ENCODE peak calls at places on chromosomes 6 and 20, in four cellular contexts. A is HepG2, W is HCT116, K is GM12878. T is an unnamed sample.
A peak's percentile ranks its signal among the peaks of the same experiment; 100 is the strongest.

GRCh38 chr20:1945134-1945618 is 48.7 kb downstream of the PDYN start:
- DNase-seq in A (no peak), W (no peak), K (no peak), T (no peak)

GRCh38 chr6:13703496-13703895 is 8.1 kb downstream of the RANBP9 start:
- DNase-seq in A (no peak), W (no peak), K (no peak), T (no peak)

GRCh38 chr6:106527979-106528378 is 101.3 kb downstream of the RTN4IP1 start:
- DNase-seq in A (no peak), W (peak; percentile 83), K (no peak), T (no peak)

GRCh38 chr20:3158968-3159431 is 665 bp downstream of the FASTKD5 start:
- DNase-seq in A (no peak), W (no peak), K (no peak), T (peak; percentile 56)

GRCh38 chr6:170433163-170434095 is 119.7 kb downstream of the PSMB1 start:
- DNase-seq in A (no peak), W (no peak), K (no peak), T (no peak)

GRCh38 chr6:16519265-16520242 is 241.7 kb downstream of the ATXN1 start:
- DNase-seq in A (peak; percentile 86), W (no peak), K (no peak), T (no peak)

GRCh38 chr6:110708295-110708965 is 106.8 kb downstream of the CDK19 start:
- DNase-seq in A (no peak), W (no peak), K (no peak), T (no peak)

GRCh38 chr6:48449002-48449401 is 338.0 kb upstream of the PTCHD4 start:
- DNase-seq in A (no peak), W (no peak), K (no peak), T (no peak)

GRCh38 chr20:64158346-64159285 is 5.6 kb upstream of the MYT1 start:
- DNase-seq in A (no peak), W (no peak), K (no peak), T (no peak)

GRCh38 chr6:106356382-106356781 is 4.1 kb upstream of the CRYBG1 start:
- DNase-seq in A (no peak), W (no peak), K (no peak), T (no peak)

GRCh38 chr20:37237656-37238055 is 24.0 kb downstream of the GHRH start:
- DNase-seq in A (no peak), W (no peak), K (no peak), T (no peak)
- TF ChIP-seq ZBTB33 in A (no peak), W (no peak), K (no peak), T (no peak)

DNA sequence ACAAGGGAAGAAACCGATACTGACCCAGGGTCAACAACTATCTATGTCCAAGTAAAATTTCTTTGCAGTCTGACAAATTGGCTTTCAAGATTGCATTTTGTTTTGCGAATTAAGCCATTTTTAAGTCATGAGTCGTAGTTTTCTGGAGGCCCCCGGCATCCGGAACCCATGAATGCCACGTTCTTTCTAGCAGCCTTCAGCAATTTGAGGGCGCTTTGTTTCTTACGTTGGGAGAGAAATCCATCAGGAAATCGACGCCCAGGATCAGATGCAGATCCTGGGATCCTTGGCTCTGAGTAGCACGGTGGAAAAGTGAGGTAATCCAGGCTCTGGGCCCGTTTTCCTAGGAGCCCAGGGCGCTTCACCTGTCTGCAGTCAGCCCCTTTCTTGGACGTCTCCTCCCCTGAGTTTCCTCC is 295 bp upstream of the ABRACL start:
- DNase-seq in A (no peak), W (no peak), K (no peak), T (no peak)
- TF ChIP-seq ZBTB33 in A (no peak), W (no peak), K (no peak), T (no peak)

GRCh38 chr20:41398408-41398807 is 31.8 kb upstream of the EMILIN3 start:
- DNase-seq in A (no peak), W (no peak), K (no peak), T (no peak)
- TF ChIP-seq ZBTB33 in A (no peak), W (no peak), K (no peak), T (no peak)

GRCh38 chr6:150930816-150931215 is 65.3 kb downstream of the MTHFD1L start:
- DNase-seq in A (no peak), W (no peak), K (no peak), T (no peak)
- TF ChIP-seq ZBTB33 in A (no peak), W (no peak), K (no peak), T (no peak)

DNA sequence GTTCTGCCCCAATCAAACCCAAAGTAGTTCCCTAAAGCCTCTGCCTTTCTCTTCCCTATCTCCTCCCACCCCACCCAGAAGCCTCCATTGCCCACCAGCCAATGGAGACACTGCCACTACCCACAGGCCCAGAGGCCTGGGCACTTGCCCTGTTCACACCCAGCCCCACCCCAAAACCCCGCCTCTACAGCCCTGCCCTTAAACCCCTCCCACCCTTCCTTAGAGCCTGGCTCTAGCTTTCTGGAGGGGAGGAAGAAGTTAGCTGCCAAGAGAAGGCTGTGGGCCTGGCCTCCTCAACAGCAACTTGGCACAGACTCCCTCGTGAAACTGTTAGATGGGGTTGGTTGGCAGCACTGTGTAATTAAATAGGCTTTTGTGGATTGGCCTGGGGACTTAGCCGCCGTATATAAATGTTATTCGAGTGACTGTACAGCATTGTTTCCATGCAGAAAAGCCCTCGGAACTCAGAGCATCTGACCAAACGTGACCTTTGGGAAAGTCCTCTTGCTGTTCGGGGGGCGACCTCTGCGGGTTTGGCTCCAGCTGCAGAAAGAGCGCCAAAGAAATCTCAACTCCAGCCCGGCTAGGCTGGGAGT is 31.4 kb downstream of the COL11A2 start:
- DNase-seq in A (no peak), W (peak; percentile 52), K (no peak), T (peak; percentile 16)
- TF ChIP-seq ZBTB33 in A (no peak), W (no peak), K (no peak), T (no peak)

GRCh38 chr20:38138086-38138777 is 26.8 kb downstream of the TGM2 start:
- DNase-seq in A (no peak), W (no peak), K (no peak), T (no peak)
- TF ChIP-seq ZBTB33 in A (no peak), W (no peak), K (no peak), T (no peak)

GRCh38 chr6:130381459-130382380 is 15.9 kb downstream of the TMEM200A start:
- DNase-seq in A (no peak), W (no peak), K (no peak), T (no peak)
- TF ChIP-seq ZBTB33 in A (no peak), W (no peak), K (no peak), T (no peak)

GRCh38 chr20:34522969-34523871 is 7.0 kb downstream of the DYNLRB1 start:
- DNase-seq in A (peak; percentile 83), W (peak; percentile 42), K (no peak), T (peak; percentile 69)
- TF ChIP-seq ZBTB33 in A (peak; percentile 60), W (no peak), K (no peak), T (no peak)

T was measured in K562.